ENCODE peak calls at places on chromosome 3, in nine cellular contexts. G is colonic mucosa; N is brain microvascular endothelial cell; C is CD8-positive, alpha-beta memory T cell; I is right lobe of liver; H is right cardiac atrium; A is mesendoderm; Y is WERI-Rb-1; L is PC-3. R is an unnamed sample.

GRCh38 chr3:50545781-50546180 is 21.8 kb downstream of the C3orf18 start:
- DNase-seq in L (no peak), A (no peak), H (no peak), I (no peak), G (no peak), C (no peak), N (no peak), Y (no peak), R (no peak)

GRCh38 chr3:152203677-152204076 is 65.1 kb upstream of the MBNL1 start:
- DNase-seq in A (no peak), I (no peak), L (no peak), C (no peak), H (no peak), G (no peak), N (no peak), Y (no peak), R (no peak)

GRCh38 chr3:9897408-9898372 is 5.0 kb upstream of the IL17RE start:
- DNase-seq in L (peak; percentile 99), G (peak; percentile 77), Y (no peak), H (no peak), A (no peak), N (no peak), C (no peak), I (peak; percentile 80), R (no peak)

GRCh38 chr3:128236667-128237066 is 83.4 kb downstream of the EEFSEC start:
- DNase-seq in A (no peak), Y (peak; percentile 16), G (peak; percentile 25), L (no peak), I (no peak), C (no peak), H (no peak), N (no peak), R (no peak)

GRCh38 chr3:107633327-107634141 is 110.8 kb downstream of the BBX start:
- DNase-seq in N (no peak), L (no peak), G (no peak), H (no peak), A (no peak), C (no peak), Y (no peak), I (no peak), R (no peak)

GRCh38 chr3:195849322-195850074 is 37.8 kb upstream of the MUC4 start:
- DNase-seq in H (no peak), N (no peak), L (peak; percentile 58), Y (peak; percentile 44), A (no peak), G (no peak), C (peak; percentile 66), I (no peak), R (peak; percentile 53)

GRCh38 chr3:32401541-32402052 is 9.9 kb downstream of the CMTM7 start:
- DNase-seq in I (peak; percentile 81), N (peak; percentile 61), A (peak; percentile 92), H (peak; percentile 94), L (peak; percentile 87), Y (peak; percentile 69), G (peak; percentile 76), C (peak; percentile 65), R (peak; percentile 87)

GRCh38 chr3:182621435-182622240 is 171.7 kb upstream of the ATP11B start:
- DNase-seq in Y (no peak), A (no peak), G (no peak), L (peak; percentile 50), C (no peak), H (no peak), I (no peak), N (no peak), R (no peak)

GRCh38 chr3:48433472-48434118 is 3.7 kb upstream of the PLXNB1 start:
- DNase-seq in N (no peak), H (no peak), I (no peak), A (no peak), L (peak; percentile 26), G (peak; percentile 89), C (no peak), Y (no peak), R (peak; percentile 66)

GRCh38 chr3:43023766-43024165 is 44.7 kb downstream of the GASK1A start:
- DNase-seq in A (no peak), Y (no peak), H (no peak), G (no peak), I (no peak), L (no peak), N (no peak), C (no peak), R (no peak)

DNA sequence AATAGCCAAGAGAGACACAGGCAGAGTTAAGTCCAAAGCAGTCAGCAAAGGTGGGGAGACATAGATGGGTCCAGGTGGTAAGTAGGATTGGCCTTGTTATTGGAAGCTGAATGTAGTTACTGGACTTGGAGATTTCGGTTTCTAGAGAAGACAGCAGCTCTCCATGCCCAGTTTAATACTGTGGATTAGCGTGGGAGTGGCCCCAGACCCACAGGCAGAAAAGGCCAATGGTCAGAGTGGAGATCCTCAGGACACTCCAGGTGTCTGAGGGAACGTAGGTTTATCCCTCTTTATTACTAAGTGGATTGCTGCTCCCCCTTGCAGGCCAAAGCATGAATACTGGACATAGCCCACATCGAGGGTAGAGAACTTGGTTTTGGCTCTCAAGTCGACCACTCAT is 225.4 kb upstream of the TPRG1 start:
- DNase-seq in G (no peak), N (no peak), A (no peak), C (no peak), I (no peak), L (no peak), H (no peak), Y (no peak), R (no peak)
- H3K27ac ChIP-seq in G (no peak overlapping the region), N (no peak overlapping the region), A (no peak overlapping the region), C (no peak overlapping the region), I (peak overlapping the region; percentile 98), L (no peak overlapping the region), H (peak overlapping the region; percentile 97), Y (no peak overlapping the region), R (peak overlapping the region; percentile 91)

GRCh38 chr3:124837730-124838186 is 49.4 kb downstream of the ITGB5 start:
- DNase-seq in I (peak; percentile 94), Y (no peak), C (no peak), H (peak; percentile 83), L (peak; percentile 85), A (peak; percentile 60), G (peak; percentile 77), N (peak; percentile 91), R (peak; percentile 83)
- H3K27ac ChIP-seq in I (peak overlapping the region; percentile 95), Y (no peak overlapping the region), C (no peak overlapping the region), H (peak overlapping the region; percentile 98), L (peak overlapping the region; percentile 100), A (no peak overlapping the region), G (peak overlapping the region; percentile 85), N (peak overlapping the region; percentile 89), R (peak overlapping the region; percentile 79)

DNA sequence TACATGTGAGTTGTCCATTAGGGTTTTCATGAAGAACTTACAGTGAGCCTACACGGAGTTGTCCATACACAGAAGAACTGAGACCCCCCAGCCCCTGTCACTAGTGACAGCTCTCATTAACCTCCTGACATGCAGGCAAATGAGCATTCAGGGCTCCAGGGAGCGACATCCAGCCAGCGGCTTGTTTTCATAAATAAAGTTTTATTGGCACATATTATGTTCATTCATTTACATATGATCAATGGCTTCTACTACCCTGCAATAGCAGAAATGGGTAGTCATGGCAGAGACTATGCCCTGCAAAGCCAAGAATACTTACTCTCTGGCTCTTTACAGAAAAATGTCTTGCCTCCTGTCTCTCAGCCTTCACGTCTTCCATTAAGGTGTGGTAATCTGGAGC is 553.5 kb downstream of the EDEM1 start:
- DNase-seq in H (no peak), Y (no peak), A (no peak), G (no peak), L (no peak), N (no peak), C (no peak), I (no peak), R (no peak)
- H3K27ac ChIP-seq in H (no peak overlapping the region), Y (no peak overlapping the region), A (no peak overlapping the region), G (no peak overlapping the region), L (no peak overlapping the region), N (no peak overlapping the region), C (no peak overlapping the region), I (no peak overlapping the region), R (no peak overlapping the region)

GRCh38 chr3:23308986-23309625 is 106.0 kb downstream of the UBE2E2 start:
- DNase-seq in H (no peak), A (peak; percentile 20), C (no peak), L (no peak), Y (no peak), I (no peak), N (no peak), G (no peak), R (no peak)
- H3K27ac ChIP-seq in H (no peak overlapping the region), A (no peak overlapping the region), C (no peak overlapping the region), L (no peak overlapping the region), Y (no peak overlapping the region), I (no peak overlapping the region), N (no peak overlapping the region), G (no peak overlapping the region), R (no peak overlapping the region)

GRCh38 chr3:148600440-148600839 is 97.3 kb upstream of the AGTR1 start:
- DNase-seq in C (no peak), G (no peak), Y (no peak), N (no peak), H (no peak), I (no peak), A (no peak), L (no peak), R (no peak)

GRCh38 chr3:148598619-148599018 is 99.1 kb upstream of the AGTR1 start:
- DNase-seq in L (no peak), C (no peak), G (no peak), H (no peak), A (no peak), Y (no peak), N (peak; percentile 9), I (no peak), R (no peak)

GRCh38 chr3:148600902-148601765 is 96.6 kb upstream of the AGTR1 start:
- DNase-seq in C (no peak), A (peak; percentile 26), L (peak; percentile 50), G (peak; percentile 77), I (peak; percentile 57), N (no peak), Y (no peak), H (no peak), R (no peak)

GRCh38 chr3:148601766-148602685 is 95.7 kb upstream of the AGTR1 start:
- DNase-seq in L (no peak), H (no peak), C (no peak), I (no peak), G (peak; percentile 34), Y (no peak), N (no peak), A (no peak), R (no peak)

GRCh38 chr3:148599478-148599877 is 98.2 kb upstream of the AGTR1 start:
- DNase-seq in A (no peak), C (no peak), H (no peak), N (no peak), I (no peak), L (no peak), Y (no peak), G (peak; percentile 56), R (no peak)
- H3K27ac ChIP-seq in A (no peak overlapping the region), C (no peak overlapping the region), H (no peak overlapping the region), N (no peak overlapping the region), I (peak overlapping the region; percentile 92), L (no peak overlapping the region), Y (no peak overlapping the region), G (peak overlapping the region; percentile 80), R (no peak overlapping the region)